ENCODE peak calls at places on chromosomes 7 and 10, in ten cellular contexts. Q is aorta; I is WERI-Rb-1; K is effector memory CD4-positive, alpha-beta T cell; P is adrenal gland; F is fibroblast of mammary gland; C is RWPE2; J is cardiac fibroblast; H is right lobe of liver; O is OCI-LY7. A is an unnamed sample.

GRCh38 chr7:155470186-155470487 is 12.2 kb downstream of the EN2 start:
- DNase-seq in Q (no peak), I (no peak), K (no peak), P (no peak), F (no peak), C (peak), J (no peak), H (no peak), O (no peak), A (no peak)

GRCh38 chr7:155878674-155879073 is 66.4 kb upstream of the SHH start:
- DNase-seq in Q (no peak), I (no peak), K (no peak), P (peak), F (no peak), C (no peak), J (no peak), H (no peak), O (no peak), A (peak)

GRCh38 chr7:128959296-128959695 is 21.6 kb downstream of the IRF5 start:
- DNase-seq in Q (no peak), I (no peak), K (no peak), P (no peak), F (no peak), C (no peak), J (no peak), H (no peak), O (no peak), A (no peak)

GRCh38 chr10:78717200-78717599 is 351.6 kb upstream of the ZMIZ1 start:
- DNase-seq in Q (peak), I (no peak), K (no peak), P (peak), F (peak), C (no peak), J (peak), H (no peak), O (no peak), A (no peak)

GRCh38 chr7:4026941-4027340 is 655.2 kb upstream of the FOXK1 start:
- DNase-seq in Q (no peak), I (no peak), K (no peak), P (peak), F (no peak), C (no peak), J (no peak), H (no peak), O (no peak), A (no peak)

GRCh38 chr7:353746-354325 is 63.9 kb downstream of the FOXL3 start:
- DNase-seq in Q (no peak), I (no peak), K (no peak), P (peak), F (no peak), C (no peak), J (no peak), H (no peak), O (no peak), A (no peak)

GRCh38 chr10:60849217-60849616 is 70.9 kb downstream of the CDK1 start:
- DNase-seq in Q (peak), I (no peak), K (no peak), P (no peak), F (no peak), C (no peak), J (peak), H (no peak), O (no peak), A (no peak)

GRCh38 chr10:22625511-22626288 is 88.7 kb downstream of the PIP4K2A start:
- DNase-seq in Q (no peak), I (no peak), K (no peak), P (no peak), F (no peak), C (no peak), J (no peak), H (no peak), O (no peak), A (no peak)

GRCh38 chr7:47968852-47969774 is 10.3 kb downstream of the HUS1 start:
- DNase-seq in Q (no peak), I (peak), K (no peak), P (peak), F (peak), C (no peak), J (peak), H (no peak), O (peak), A (peak)

GRCh38 chr7:150451833-150452431 is 1.5 kb downstream of the GIMAP8 start:
- DNase-seq in Q (no peak), I (no peak), K (no peak), P (no peak), F (peak), C (no peak), J (no peak), H (no peak), O (no peak), A (no peak)

GRCh38 chr7:128104109-128104742 is 73.0 kb upstream of the LRRC4 start:
- DNase-seq in Q (peak), I (no peak), K (no peak), P (no peak), F (peak), C (no peak), J (peak), H (peak), O (peak), A (peak)

GRCh38 chr7:157032128-157032527 is 21.7 kb upstream of the MNX1 start:
- DNase-seq in Q (no peak), I (no peak), K (no peak), P (no peak), F (no peak), C (no peak), J (no peak), H (no peak), O (no peak), A (no peak)

GRCh38 chr7:43834463-43835251 is 34.7 kb downstream of the MRPS24 start:
- DNase-seq in Q (no peak), I (no peak), K (peak), P (no peak), F (peak), C (no peak), J (peak), H (no peak), O (peak), A (no peak)
- H3K4me3 ChIP-seq in Q (no peak), I (no peak), K (peak), P (no peak), F (no peak), C (no peak), J (no peak), H (peak), O (peak), A (peak)

GRCh38 chr7:87416682-87417587 is 58.5 kb downstream of the ABCB4 start:
- DNase-seq in Q (peak), I (peak), K (peak), P (peak), F (peak), C (no peak), J (peak), H (no peak), O (peak), A (no peak)

GRCh38 chr7:87411186-87411585 is 64.3 kb downstream of the ABCB4 start:
- DNase-seq in Q (no peak), I (no peak), K (no peak), P (no peak), F (no peak), C (no peak), J (no peak), H (no peak), O (no peak), A (no peak)

GRCh38 chr7:87413951-87414381 is 61.5 kb downstream of the ABCB4 start:
- DNase-seq in Q (peak), I (peak), K (no peak), P (peak), F (peak), C (no peak), J (no peak), H (no peak), O (no peak), A (no peak)

GRCh38 chr7:87413029-87413428 is 62.5 kb downstream of the ABCB4 start:
- DNase-seq in Q (no peak), I (no peak), K (no peak), P (no peak), F (peak), C (no peak), J (peak), H (no peak), O (no peak), A (no peak)

GRCh38 chr7:87414400-87415188 is 60.9 kb downstream of the ABCB4 start:
- DNase-seq in Q (no peak), I (peak), K (no peak), P (no peak), F (peak), C (no peak), J (no peak), H (no peak), O (no peak), A (no peak)
- H3K4me3 ChIP-seq in Q (no peak), I (no peak), K (no peak), P (no peak), F (no peak), C (no peak), J (no peak), H (no peak), O (no peak), A (no peak)

DNA sequence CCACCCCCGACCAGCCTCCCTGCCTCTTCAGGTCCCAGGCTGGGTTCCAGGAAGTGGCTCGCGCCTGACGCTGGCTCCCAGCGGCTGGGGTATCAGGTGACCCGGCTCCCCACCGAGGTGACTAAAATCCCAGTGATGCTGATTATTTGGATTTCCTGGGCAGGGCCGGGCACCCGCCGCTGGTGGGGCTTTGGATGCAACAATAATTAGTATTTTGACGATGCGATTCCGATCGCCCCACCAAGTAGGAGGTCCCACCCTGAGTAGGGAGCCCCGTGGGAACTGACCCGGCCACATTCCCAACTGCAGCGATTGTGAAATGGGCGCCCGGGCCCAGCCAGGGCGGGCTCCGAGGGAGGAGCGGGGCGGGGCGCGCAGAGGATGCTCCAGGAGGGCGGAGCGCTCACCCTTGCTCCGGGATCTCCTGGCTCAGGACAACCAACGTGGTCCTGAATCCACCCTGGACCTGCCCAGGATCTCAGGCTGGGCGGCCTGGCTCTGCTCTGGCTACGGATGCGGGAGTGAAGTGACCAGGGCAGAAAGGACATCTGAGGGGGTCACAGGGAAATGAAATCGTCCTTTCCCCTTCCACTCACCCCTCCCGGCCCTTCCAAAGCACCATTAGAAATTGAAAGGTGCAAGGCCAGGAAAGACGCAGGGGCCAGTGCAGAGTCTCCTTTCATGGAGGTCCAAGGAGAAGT is 32.6 kb downstream of the DUSP5 start:
- DNase-seq in Q (peak), I (no peak), K (no peak), P (no peak), F (peak), C (peak), J (peak), H (peak), O (no peak), A (peak)
- H3K4me3 ChIP-seq in Q (no peak), I (no peak), K (peak), P (no peak), F (peak), C (peak), J (peak), H (no peak), O (no peak), A (peak)

GRCh38 chr10:104279550-104280259 is 10.7 kb downstream of the GSTO2 start:
- DNase-seq in Q (no peak), I (no peak), K (no peak), P (no peak), F (no peak), C (no peak), J (no peak), H (no peak), O (no peak), A (no peak)

GRCh38 chr10:104276192-104276591 is 7.2 kb downstream of the GSTO2 start:
- DNase-seq in Q (no peak), I (no peak), K (no peak), P (no peak), F (no peak), C (no peak), J (no peak), H (no peak), O (no peak), A (no peak)

GRCh38 chr10:104273899-104274575 is 5.1 kb downstream of the GSTO2 start:
- DNase-seq in Q (no peak), I (no peak), K (no peak), P (no peak), F (peak), C (no peak), J (peak), H (no peak), O (no peak), A (no peak)

GRCh38 chr10:104274762-104275721 is 6.1 kb downstream of the GSTO2 start:
- DNase-seq in Q (peak), I (no peak), K (no peak), P (no peak), F (peak), C (peak), J (peak), H (peak), O (peak), A (peak)

DNA sequence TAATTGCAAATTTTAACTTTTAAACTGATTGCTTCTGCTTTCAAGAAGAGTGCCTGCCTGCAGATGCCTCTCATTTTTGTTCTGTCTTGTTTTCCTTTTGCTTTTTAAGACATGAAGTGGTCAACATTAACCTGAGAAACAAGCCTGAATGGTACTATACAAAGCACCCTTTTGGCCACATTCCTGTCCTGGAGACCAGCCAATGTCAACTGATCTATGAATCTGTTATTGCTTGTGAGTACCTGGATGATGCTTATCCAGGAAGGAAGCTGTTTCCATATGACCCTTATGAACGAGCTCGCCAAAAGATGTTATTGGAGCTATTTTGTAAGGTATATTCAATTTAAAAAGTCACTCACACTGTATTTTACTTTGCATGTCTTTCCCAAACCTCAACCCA is 8.8 kb downstream of the GSTO2 start:
- DNase-seq in Q (no peak), I (no peak), K (no peak), P (no peak), F (no peak), C (no peak), J (no peak), H (no peak), O (no peak), A (no peak)
- H3K4me3 ChIP-seq in Q (no peak), I (no peak), K (no peak), P (no peak), F (no peak), C (no peak), J (no peak), H (no peak), O (no peak), A (no peak)

GRCh38 chr10:68110027-68110426 is 739 bp downstream of the MYPN start:
- DNase-seq in Q (no peak), I (no peak), K (no peak), P (no peak), F (no peak), C (no peak), J (peak), H (no peak), O (no peak), A (no peak)

GRCh38 chr10:68111580-68111979 is 2.3 kb downstream of the MYPN start:
- DNase-seq in Q (no peak), I (no peak), K (no peak), P (no peak), F (no peak), C (no peak), J (no peak), H (no peak), O (no peak), A (no peak)

GRCh38 chr10:68106656-68107055 is 2.6 kb upstream of the MYPN start:
- DNase-seq in Q (no peak), I (no peak), K (no peak), P (no peak), F (peak), C (no peak), J (peak), H (no peak), O (no peak), A (no peak)

GRCh38 chr10:68107651-68108449 is 1.4 kb upstream of the MYPN start:
- DNase-seq in Q (no peak), I (no peak), K (no peak), P (no peak), F (no peak), C (no peak), J (no peak), H (no peak), O (no peak), A (no peak)

GRCh38 chr10:68109312-68109711 is at the start of gene MYPN:
- DNase-seq in Q (no peak), I (no peak), K (no peak), P (no peak), F (no peak), C (no peak), J (no peak), H (no peak), O (no peak), A (no peak)
- H3K4me3 ChIP-seq in Q (no peak), I (no peak), K (no peak), P (no peak), F (no peak), C (no peak), J (no peak), H (no peak), O (no peak), A (no peak)

DNA sequence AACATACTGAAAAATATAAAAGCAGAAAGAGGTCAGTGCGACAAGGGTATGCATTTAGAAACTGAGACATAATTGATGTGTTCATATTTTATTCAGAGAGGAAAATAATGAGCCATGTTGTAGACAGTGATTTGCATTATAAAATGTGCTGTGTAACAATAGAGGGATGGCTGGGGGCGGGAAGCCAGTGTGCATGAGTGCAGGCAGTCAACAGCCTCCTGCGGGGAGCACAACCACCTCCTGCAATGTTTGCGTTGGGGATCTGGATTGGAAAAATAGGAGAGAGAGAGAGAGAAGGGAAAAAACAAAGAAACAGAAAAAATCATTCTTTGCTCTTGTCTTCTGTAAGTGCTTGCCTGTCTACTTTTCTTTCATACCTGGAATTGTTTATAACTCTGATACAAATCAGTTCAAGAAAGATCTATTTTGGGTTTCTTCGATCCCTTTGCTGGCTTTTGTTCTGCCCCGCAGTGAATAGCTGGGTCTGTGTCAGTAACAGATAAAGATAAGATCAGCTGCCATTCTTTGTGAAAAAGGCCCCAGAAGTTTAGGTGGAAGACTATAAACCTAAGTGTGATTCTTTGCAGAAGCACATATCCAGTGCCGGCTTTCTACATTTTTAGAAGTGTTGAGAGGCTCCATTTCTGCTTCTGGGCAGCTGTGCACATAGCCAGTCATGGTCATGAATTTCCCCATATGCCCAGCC is 686.5 kb upstream of the C7orf33 start:
- DNase-seq in Q (no peak), I (no peak), K (no peak), P (no peak), F (no peak), C (no peak), J (no peak), H (no peak), O (no peak), A (no peak)
- H3K4me3 ChIP-seq in Q (no peak), I (no peak), K (no peak), P (no peak), F (no peak), C (no peak), J (no peak), H (no peak), O (no peak), A (no peak)

GRCh38 chr10:2885276-2885955 is 181.9 kb upstream of the PFKP start:
- DNase-seq in Q (no peak), I (no peak), K (no peak), P (no peak), F (no peak), C (no peak), J (no peak), H (no peak), O (no peak), A (no peak)

GRCh38 chr10:2887391-2888070 is 179.8 kb upstream of the PFKP start:
- DNase-seq in Q (no peak), I (no peak), K (no peak), P (no peak), F (no peak), C (no peak), J (no peak), H (no peak), O (no peak), A (no peak)

GRCh38 chr10:2885956-2886296 is 181.4 kb upstream of the PFKP start:
- DNase-seq in Q (no peak), I (no peak), K (no peak), P (no peak), F (no peak), C (no peak), J (no peak), H (no peak), O (no peak), A (no peak)

GRCh38 chr10:2888403-2889004 is 178.8 kb upstream of the PFKP start:
- DNase-seq in Q (no peak), I (no peak), K (no peak), P (no peak), F (no peak), C (no peak), J (no peak), H (no peak), O (no peak), A (no peak)

DNA sequence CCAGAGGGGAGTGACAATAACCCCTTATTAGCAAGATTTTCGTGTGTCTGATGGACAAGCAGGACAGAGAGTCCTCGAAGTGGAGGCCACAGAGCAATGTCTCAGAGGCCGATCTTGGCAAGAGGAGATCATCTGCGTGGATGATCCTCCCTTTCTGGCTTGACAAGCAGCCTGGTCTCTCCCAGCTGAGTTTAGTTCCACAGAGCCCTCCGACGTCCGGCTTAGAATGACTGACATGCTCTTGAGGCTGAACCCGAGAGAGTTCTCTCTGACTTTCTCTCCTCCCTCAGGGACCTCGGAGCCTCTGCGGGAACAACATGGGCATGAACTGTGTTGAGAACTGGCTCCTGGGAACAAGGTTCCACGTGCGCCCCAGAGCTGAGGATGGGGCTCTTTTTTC is 180.7 kb upstream of the PFKP start:
- DNase-seq in Q (no peak), I (no peak), K (no peak), P (no peak), F (no peak), C (no peak), J (no peak), H (no peak), O (no peak), A (no peak)
- H3K4me3 ChIP-seq in Q (no peak), I (no peak), K (no peak), P (no peak), F (no peak), C (no peak), J (no peak), H (no peak), O (no peak), A (no peak)